ENCODE peak calls at places on chromosomes 6 and 20, in eight cellular contexts. K is astrocyte, I is DND-41, T is lower lobe of right lung, N is GM23338, B is aorta, O is upper lobe of right lung, C is A673. H is an unnamed sample.

GRCh38 chr6:150987371-150987828 is 121.9 kb downstream of the MTHFD1L start:
- DNase-seq in K (no peak), I (no peak), T (no peak), N (no peak), B (no peak), O (no peak), C (no peak), H (no peak)

GRCh38 chr20:37376791-37377190 is 30.9 kb downstream of the SRC start:
- DNase-seq in K (no peak), I (no peak), T (no peak), N (no peak), B (no peak), O (peak), C (no peak), H (peak)

GRCh38 chr6:170096803-170097504 is 193.9 kb downstream of the DLL1 start:
- DNase-seq in K (no peak), I (no peak), T (no peak), N (no peak), B (peak), O (peak), C (no peak), H (no peak)

GRCh38 chr6:71675386-71675785 is 211.0 kb upstream of the RIMS1 start:
- DNase-seq in K (no peak), I (no peak), T (no peak), N (peak), B (no peak), O (no peak), C (no peak), H (no peak)

GRCh38 chr6:81067057-81067456 is 685.4 kb downstream of the TENT5A start:
- DNase-seq in K (peak), I (no peak), T (no peak), N (no peak), B (no peak), O (no peak), C (peak), H (no peak)

GRCh38 chr6:52507557-52508260 is 69.2 kb downstream of the TRAM2 start:
- DNase-seq in K (peak), I (no peak), T (no peak), N (no peak), B (no peak), O (no peak), C (no peak), H (no peak)

GRCh38 chr20:63381781-63382431 is 20.8 kb upstream of the CHRNA4 start:
- DNase-seq in K (no peak), I (peak), T (no peak), N (peak), B (no peak), O (no peak), C (peak), H (peak)

GRCh38 chr6:161835426-161836029 is 561.7 kb upstream of the AGPAT4 start:
- DNase-seq in K (no peak), I (no peak), T (no peak), N (peak), B (no peak), O (no peak), C (no peak), H (no peak)

GRCh38 chr6:5302220-5302946 is 41.1 kb downstream of the FARS2 start:
- DNase-seq in K (no peak), I (no peak), T (no peak), N (no peak), B (no peak), O (no peak), C (no peak), H (no peak)

GRCh38 chr6:127923135-127923534 is 22.3 kb upstream of the THEMIS start:
- DNase-seq in K (no peak), I (peak), T (no peak), N (no peak), B (no peak), O (no peak), C (no peak), H (no peak)

GRCh38 chr6:33428219-33428890 is 8.5 kb downstream of the SYNGAP1 start:
- DNase-seq in K (no peak), I (peak), T (peak), N (peak), B (peak), O (no peak), C (peak), H (no peak)

GRCh38 chr20:38805502-38805957 is at the start of gene PPP1R16B:
- DNase-seq in K (no peak), I (peak), T (peak), N (peak), B (peak), O (peak), C (peak), H (peak)

GRCh38 chr20:49318430-49319203 is 40.8 kb upstream of the ZNFX1 start:
- DNase-seq in K (no peak), I (peak), T (peak), N (peak), B (peak), O (no peak), C (no peak), H (no peak)

GRCh38 chr6:135497412-135498177 is at the start of gene AHI1:
- DNase-seq in K (peak), I (peak), T (peak), N (peak), B (peak), O (peak), C (peak), H (peak)
- H3K27ac ChIP-seq in K (peak), I (peak), T (peak), N (peak), B (peak), O (peak), C (peak), H (peak)

DNA sequence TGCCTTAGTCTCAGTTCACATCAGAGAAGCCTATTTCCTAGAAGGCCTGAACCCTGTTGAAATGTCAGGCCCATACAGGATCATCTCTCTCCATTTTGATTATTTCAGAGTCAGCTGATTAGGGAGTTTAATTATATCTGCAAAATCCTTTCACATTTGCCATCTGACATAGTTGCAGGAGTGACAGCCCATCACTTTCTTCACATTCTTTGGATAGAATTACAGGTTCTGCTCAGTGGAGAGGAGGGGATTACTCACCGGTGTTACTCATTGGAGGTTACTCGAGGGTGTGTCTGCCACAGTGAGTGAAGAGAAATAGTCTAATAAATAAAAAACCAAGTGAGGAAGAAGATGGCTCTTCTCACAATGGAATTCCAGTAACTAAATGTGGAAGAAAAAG is 216.8 kb downstream of the TMEM242 start:
- DNase-seq in K (peak), I (no peak), T (no peak), N (no peak), B (no peak), O (no peak), C (no peak), H (no peak)
- H3K27ac ChIP-seq in K (peak), I (no peak), T (no peak), N (peak), B (no peak), O (no peak), C (no peak), H (no peak)

GRCh38 chr20:45342863-45343444 is 5.3 kb downstream of the SDC4 start:
- DNase-seq in K (no peak), I (no peak), T (no peak), N (no peak), B (no peak), O (no peak), C (no peak), H (no peak)

GRCh38 chr20:45341939-45342862 is 6.0 kb downstream of the SDC4 start:
- DNase-seq in K (peak), I (no peak), T (peak), N (peak), B (peak), O (peak), C (no peak), H (peak)

GRCh38 chr20:45343445-45343866 is 4.8 kb downstream of the SDC4 start:
- DNase-seq in K (no peak), I (no peak), T (peak), N (no peak), B (no peak), O (no peak), C (no peak), H (no peak)

GRCh38 chr20:45345104-45345936 is 2.9 kb downstream of the SDC4 start:
- DNase-seq in K (no peak), I (no peak), T (peak), N (no peak), B (no peak), O (peak), C (no peak), H (peak)

GRCh38 chr20:45343867-45344721 is 4.1 kb downstream of the SDC4 start:
- DNase-seq in K (peak), I (no peak), T (no peak), N (no peak), B (peak), O (no peak), C (peak), H (no peak)
- H3K27ac ChIP-seq in K (peak), I (no peak), T (peak), N (peak), B (peak), O (peak), C (peak), H (peak)

DNA sequence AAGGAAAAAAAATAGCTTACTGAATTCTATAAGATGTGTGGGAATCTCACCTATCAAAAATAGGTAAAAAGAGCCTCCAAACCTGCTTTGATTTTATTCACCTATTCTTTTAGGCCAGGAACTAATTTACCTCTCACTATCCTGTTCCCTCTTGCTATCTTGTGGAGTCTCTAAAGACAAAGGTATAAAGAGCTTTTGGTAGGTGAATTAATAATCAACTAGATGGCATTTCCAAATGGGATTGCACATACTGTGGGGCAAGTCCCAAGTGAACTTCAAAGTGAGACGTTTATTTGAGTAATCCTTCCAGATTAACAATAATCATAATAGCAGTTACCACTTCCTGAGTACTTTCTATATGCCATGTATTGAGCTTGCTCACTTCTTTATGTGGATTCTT is 2.8 kb downstream of the FAM8A1 start:
- DNase-seq in K (no peak), I (no peak), T (no peak), N (no peak), B (no peak), O (no peak), C (no peak), H (no peak)
- H3K27ac ChIP-seq in K (no peak), I (no peak), T (no peak), N (no peak), B (no peak), O (no peak), C (no peak), H (no peak)

DNA sequence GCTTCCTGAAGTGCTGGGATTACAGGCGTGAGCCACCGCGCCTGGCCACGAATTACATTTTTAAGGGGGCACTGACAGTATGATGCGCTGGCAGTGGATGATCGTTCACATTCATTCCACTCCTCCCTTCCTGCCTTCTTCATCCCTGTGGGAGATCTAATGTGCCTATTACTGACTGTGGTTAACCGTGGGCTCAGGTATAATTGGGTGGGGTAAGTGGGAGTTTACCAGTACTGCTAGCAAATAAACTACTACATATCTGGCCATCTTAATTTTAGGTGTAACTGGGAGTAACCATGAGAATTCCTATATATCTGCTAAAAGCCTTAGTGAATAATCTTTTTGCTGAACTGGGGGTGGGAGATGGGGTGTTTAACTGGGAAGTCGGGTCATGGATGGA is 6.5 kb upstream of the BLOC1S5 start:
- DNase-seq in K (no peak), I (no peak), T (no peak), N (no peak), B (no peak), O (no peak), C (no peak), H (no peak)
- H3K27ac ChIP-seq in K (no peak), I (no peak), T (no peak), N (no peak), B (no peak), O (no peak), C (no peak), H (no peak)

GRCh38 chr20:50333856-50334255 is 143.2 kb downstream of the CEBPB start:
- DNase-seq in K (peak), I (no peak), T (peak), N (no peak), B (peak), O (no peak), C (no peak), H (no peak)
- H3K27ac ChIP-seq in K (no peak), I (no peak), T (no peak), N (no peak), B (no peak), O (no peak), C (no peak), H (no peak)

H was measured in left lung.